ENCODE peak calls at places on chromosomes 13 and 19, in four cellular contexts. M, I, E and T are unnamed samples.

GRCh38 chr19:10390652-10391286 is 10.4 kb upstream of the TYK2 start:
- DNase-seq in E (peak), M (peak), I (peak), T (peak)

GRCh38 chr19:39362682-39363657 is 20.7 kb downstream of the SAMD4B start:
- DNase-seq in M (no peak), I (peak), E (no peak), T (peak)

GRCh38 chr13:76783798-76784197 is 102.4 kb downstream of the KCTD12 start:
- DNase-seq in M (no peak), I (no peak), E (no peak), T (no peak)

GRCh38 chr19:3565177-3565576 is 7.6 kb upstream of the HMG20B start:
- DNase-seq in E (no peak), I (no peak), M (no peak), T (no peak)

GRCh38 chr19:35136977-35137702 is 1.5 kb upstream of the FXYD1 start:
- DNase-seq in I (no peak), E (no peak), M (peak), T (no peak)

GRCh38 chr19:42010245-42011126 is 16.5 kb upstream of the ATP1A3 start:
- DNase-seq in M (no peak), E (no peak), I (no peak), T (peak)

GRCh38 chr19:17821190-17821589 is at the start of gene INSL3:
- DNase-seq in E (no peak), M (no peak), I (no peak), T (no peak)

GRCh38 chr13:67971291-67971690 is 741.2 kb upstream of the PCDH9 start:
- DNase-seq in I (no peak), M (no peak), E (no peak), T (no peak)

GRCh38 chr13:33838567-33839131 is 20.7 kb downstream of the RFC3 start:
- DNase-seq in I (no peak), M (no peak), E (no peak), T (no peak)

GRCh38 chr19:41350735-41351338 is 2.9 kb downstream of the TGFB1 start:
- DNase-seq in M (no peak), I (peak), E (no peak), T (peak)

GRCh38 chr19:36113895-36114762 is 546 bp downstream of the POLR2I start:
- DNase-seq in M (peak), I (peak), E (peak), T (peak)

GRCh38 chr13:25783480-25784081 is 268.2 kb downstream of the SHISA2 start:
- DNase-seq in E (no peak), I (no peak), M (no peak), T (no peak)

GRCh38 chr13:35388456-35388855 is 88.0 kb downstream of the MAB21L1 start:
- DNase-seq in E (no peak), I (no peak), M (no peak), T (no peak)

GRCh38 chr19:44111910-44112463 is 1.2 kb upstream of the ZNF225 start:
- DNase-seq in M (no peak), I (peak), E (no peak), T (peak)

GRCh38 chr19:34985249-34986022 is 14.7 kb upstream of the GRAMD1A start:
- DNase-seq in E (no peak), I (peak), M (peak), T (no peak)

GRCh38 chr19:19170053-19170945 is at the start of gene MEF2B:
- DNase-seq in I (peak), E (peak), M (peak), T (peak)
- TF ChIP-seq POLR2A in I (no peak), E (no peak), M (no peak), T (no peak)

GRCh38 chr13:48303331-48304131 is at the start of gene RB1:
- DNase-seq in E (peak), I (peak), M (peak), T (peak)
- TF ChIP-seq POLR2A in E (peak), I (no peak), M (peak), T (peak)

GRCh38 chr19:7699422-7700127 is 2.4 kb downstream of the FCER2 start:
- DNase-seq in E (no peak), M (no peak), I (no peak), T (peak)

GRCh38 chr19:7703332-7703731 is 1.4 kb upstream of the FCER2 start:
- DNase-seq in E (no peak), M (peak), I (no peak), T (no peak)

GRCh38 chr19:7701049-7701653 is 780 bp downstream of the FCER2 start:
- DNase-seq in I (no peak), M (no peak), E (no peak), T (no peak)

GRCh38 chr19:7700128-7700470 is 1.8 kb downstream of the FCER2 start:
- DNase-seq in M (no peak), I (no peak), E (no peak), T (no peak)

GRCh38 chr19:7701654-7702457 is at the start of gene FCER2:
- DNase-seq in I (no peak), E (no peak), M (no peak), T (no peak)
- TF ChIP-seq POLR2A in I (no peak), E (no peak), M (no peak), T (no peak)

DNA sequence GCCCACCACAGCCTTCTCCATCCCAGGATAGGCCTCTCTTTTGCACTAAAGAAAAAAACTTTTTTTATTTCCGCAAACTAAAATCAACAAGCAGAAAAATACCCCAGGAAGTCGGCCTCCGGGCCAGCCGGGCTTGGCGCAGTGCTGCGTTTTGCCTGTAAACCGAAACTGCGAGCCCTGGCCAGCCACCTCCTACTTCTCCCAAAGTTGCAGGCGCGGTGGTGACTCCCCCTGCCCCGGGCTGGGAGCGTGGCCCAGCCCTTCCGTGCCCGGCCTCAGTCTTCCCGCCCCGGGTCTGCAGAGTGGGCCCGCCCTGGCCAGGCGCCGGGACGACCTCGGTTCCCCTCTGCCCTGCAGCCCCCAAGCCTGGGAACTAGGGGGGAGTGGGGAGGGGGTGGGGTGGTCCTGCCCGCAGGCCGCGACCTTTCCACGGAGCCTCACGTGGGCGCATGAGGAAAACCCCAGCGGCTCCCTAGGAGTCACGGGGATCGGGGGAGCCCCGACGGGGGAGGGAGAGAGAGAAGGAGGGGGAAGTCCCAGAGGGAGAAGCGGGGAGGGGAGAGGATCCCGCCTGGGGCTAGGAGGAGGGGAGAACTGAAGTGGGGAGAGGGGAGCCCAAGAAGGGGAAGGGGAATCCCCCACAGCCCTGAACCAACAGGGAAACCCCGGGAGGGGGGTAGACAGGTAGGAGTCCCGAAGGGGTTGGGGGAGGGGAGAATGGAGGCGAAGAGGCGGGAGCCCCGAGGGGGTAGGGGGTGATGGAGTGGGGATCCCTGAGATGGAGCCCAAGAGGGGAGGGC is 3.0 kb downstream of the GADD45B start:
- DNase-seq in E (peak), I (peak), M (peak), T (peak)
- TF ChIP-seq POLR2A in E (no peak), I (no peak), M (peak), T (no peak)

GRCh38 chr19:16076154-16076957 is at the start of gene TPM4:
- DNase-seq in E (peak), M (peak), I (peak), T (peak)
- TF ChIP-seq POLR2A in E (peak), M (peak), I (peak), T (no peak)

GRCh38 chr19:21141787-21142464 is at the start of gene ZNF431:
- DNase-seq in I (peak), E (peak), M (peak), T (peak)
- TF ChIP-seq POLR2A in I (peak), E (peak), M (peak), T (peak)

DNA sequence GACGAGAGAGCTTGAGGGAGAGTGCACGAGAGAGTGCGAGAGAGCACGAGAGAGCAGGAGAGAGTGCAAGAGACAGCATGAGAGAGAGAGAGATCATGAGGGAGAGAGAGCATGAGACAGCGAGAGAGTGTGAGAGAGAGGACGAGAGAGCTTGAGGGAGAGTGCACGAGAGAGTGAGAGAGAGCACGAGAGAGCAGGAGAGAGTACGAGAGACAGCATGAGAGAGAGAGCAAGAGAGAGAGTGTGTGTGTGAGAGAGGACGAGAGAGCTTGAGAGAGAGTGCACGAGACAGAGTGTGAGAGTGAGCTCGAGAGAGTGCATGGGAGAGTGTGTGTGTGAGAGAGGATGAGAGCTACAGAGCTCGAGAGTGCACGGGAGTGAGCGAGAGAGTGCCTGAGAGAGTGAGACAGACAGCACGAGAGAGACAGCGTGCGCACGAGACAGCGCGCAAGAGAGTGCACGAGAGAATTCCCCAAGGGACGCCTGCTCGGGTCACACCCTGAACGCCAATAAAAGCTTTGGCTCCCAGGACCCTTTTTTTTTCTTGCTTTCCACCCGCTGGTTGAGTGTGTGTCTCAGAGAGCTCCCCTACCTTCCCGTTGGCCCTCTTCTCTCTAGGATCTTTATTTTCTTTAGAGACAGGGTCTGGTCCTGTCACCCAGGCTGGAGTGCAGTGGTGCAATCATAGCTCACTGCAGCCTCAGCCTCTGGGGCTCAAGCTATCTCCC is 3.7 kb downstream of the CD70 start:
- DNase-seq in M (no peak), I (no peak), E (no peak), T (no peak)
- TF ChIP-seq POLR2A in M (no peak), I (no peak), E (no peak), T (peak)

DNA sequence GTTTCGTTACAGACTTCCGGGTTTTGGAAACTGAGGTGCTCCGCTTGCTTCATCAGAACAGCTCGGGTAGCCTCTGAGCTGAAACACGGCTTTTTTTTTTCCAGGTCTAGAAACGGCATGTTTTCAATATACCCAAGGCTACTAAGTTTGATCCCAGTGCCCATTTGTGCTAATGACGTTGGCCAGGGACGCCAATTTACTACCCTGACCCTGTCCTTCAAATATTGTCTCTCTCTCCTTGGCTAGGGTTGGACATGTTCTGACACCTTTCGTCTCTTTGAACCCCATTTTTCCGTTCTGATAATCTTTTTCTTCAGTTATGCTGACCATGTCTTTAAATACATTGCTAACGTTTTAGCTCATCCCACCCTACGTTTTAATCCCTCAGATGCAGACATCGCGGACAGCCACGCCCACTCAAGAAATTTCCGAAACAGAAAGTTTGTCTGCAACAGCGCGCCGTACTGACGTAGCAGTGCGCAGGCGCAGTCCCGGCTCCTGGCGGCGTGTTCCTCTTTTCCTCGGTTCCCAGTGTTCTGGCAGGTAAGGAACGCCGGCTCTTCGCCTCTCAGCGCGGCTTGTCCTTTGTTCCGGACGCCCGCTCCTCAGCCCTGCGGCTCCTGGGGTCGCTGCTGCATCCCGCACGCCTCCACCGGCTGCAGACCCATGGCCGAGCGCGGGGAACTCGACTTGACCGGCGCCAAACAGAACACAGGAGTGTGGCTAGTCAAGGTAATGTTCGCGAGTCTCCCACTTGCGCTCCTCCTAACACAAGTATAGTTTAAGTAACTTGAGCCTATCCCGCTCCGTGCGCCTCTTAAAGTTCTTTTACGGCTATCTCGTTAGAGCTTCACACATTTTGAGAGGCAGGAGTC is at the start of gene GTF2F2:
- DNase-seq in I (peak), M (peak), E (peak), T (peak)
- TF ChIP-seq POLR2A in I (peak), M (peak), E (no peak), T (peak)

GRCh38 chr19:12055784-12056183 is 3.0 kb upstream of the ZNF878 start:
- DNase-seq in E (no peak), M (no peak), I (no peak), T (no peak)

GRCh38 chr19:12047868-12048267 is 4.9 kb downstream of the ZNF878 start:
- DNase-seq in M (no peak), E (no peak), I (no peak), T (no peak)

GRCh38 chr19:12052057-12052570 is 647 bp downstream of the ZNF878 start:
- DNase-seq in M (peak), I (peak), E (no peak), T (no peak)

DNA sequence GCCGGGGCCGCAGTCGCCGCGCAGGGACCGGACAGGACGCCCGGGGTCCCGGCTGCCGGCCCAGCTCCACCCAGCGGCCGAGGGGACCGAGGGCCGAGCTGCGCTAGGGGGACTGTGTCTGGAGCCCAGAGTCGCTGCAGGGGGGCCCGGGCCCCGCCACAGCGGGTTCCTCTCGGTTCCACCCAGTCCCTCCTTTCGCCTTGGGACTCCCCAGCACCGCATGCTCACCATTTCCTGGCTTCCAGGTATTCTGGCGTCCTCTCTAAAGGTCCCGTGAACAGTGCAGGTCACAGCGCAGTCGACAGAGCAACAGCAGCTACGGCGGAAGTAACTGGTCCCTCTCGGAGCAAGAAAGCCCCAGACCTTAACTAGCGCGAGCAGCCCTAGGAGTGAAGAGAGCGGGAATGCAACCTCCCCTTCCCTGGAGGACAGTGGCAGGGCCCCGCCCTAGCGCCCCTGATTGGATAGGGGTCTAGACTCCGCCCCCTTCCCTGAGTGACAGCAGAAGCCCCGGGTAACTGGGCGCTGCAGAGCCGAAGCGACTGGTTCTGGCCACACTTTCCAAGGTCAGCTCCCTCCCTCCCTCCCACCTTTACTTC is at the start of gene ZNF878:
- DNase-seq in M (peak), I (peak), E (peak), T (peak)
- TF ChIP-seq POLR2A in M (peak), I (peak), E (peak), T (peak)